ENCODE peak calls at places on chromosome 19, in nine cellular contexts. U is astrocyte of the spinal cord; A is heart left ventricle; C is left ventricle myocardium inferior; D is pancreas; G is CD8-positive, alpha-beta T cell; Z is cardiac fibroblast; O is MM.1S; L is psoas muscle. F is an unnamed sample.

GRCh38 chr19:896434-896833 is 3.1 kb downstream of the RNU6-9 start:
- DNase-seq in C (no peak), D (no peak), G (no peak), U (no peak), A (no peak), O (no peak), Z (no peak), L (no peak), F (no peak)

GRCh38 chr19:53553865-53554791 is 16.2 kb downstream of the ZNF331 start:
- DNase-seq in G (peak), O (no peak), C (peak), Z (peak), U (peak), A (peak), L (peak), D (peak), F (peak)

GRCh38 chr19:33685541-33685940 is 63.8 kb downstream of the CHST8 start:
- DNase-seq in O (no peak), C (no peak), A (no peak), G (no peak), L (no peak), U (no peak), D (no peak), Z (no peak), F (no peak)

GRCh38 chr19:35278578-35279284 is 3.6 kb upstream of the HAMP start:
- DNase-seq in C (no peak), L (no peak), Z (no peak), G (no peak), D (no peak), O (no peak), U (no peak), A (no peak), F (no peak)

GRCh38 chr19:45822716-45823115 is 7.6 kb upstream of the RSPH6A start:
- DNase-seq in D (no peak), U (no peak), L (no peak), G (no peak), C (no peak), A (no peak), Z (no peak), O (no peak), F (no peak)

GRCh38 chr19:58229255-58229639 is 533 bp downstream of the ZNF544 start:
- DNase-seq in A (no peak), D (no peak), L (no peak), G (no peak), O (no peak), C (no peak), U (peak), Z (peak), F (no peak)

GRCh38 chr19:4676955-4677731 is 7.0 kb upstream of the MYDGF start:
- DNase-seq in Z (peak), D (peak), C (no peak), A (no peak), L (peak), O (no peak), U (peak), G (no peak), F (peak)

GRCh38 chr19:9958451-9958850 is 22.1 kb upstream of the OLFM2 start:
- DNase-seq in O (no peak), C (no peak), D (no peak), A (no peak), U (peak), L (no peak), G (no peak), Z (peak), F (no peak)

GRCh38 chr19:54448037-54448773 is 794 bp upstream of the LENG8 start:
- DNase-seq in D (peak), C (peak), L (peak), A (peak), O (peak), Z (peak), U (peak), G (peak), F (no peak)

GRCh38 chr19:3378352-3379146 is 12.2 kb downstream of the NFIC start:
- DNase-seq in G (no peak), U (no peak), C (no peak), O (no peak), L (peak), D (no peak), Z (no peak), A (no peak), F (no peak)

GRCh38 chr19:9498183-9498902 is at the start of gene ZNF560:
- DNase-seq in O (no peak), C (no peak), A (no peak), Z (peak), G (no peak), L (no peak), D (no peak), U (peak), F (no peak)

GRCh38 chr19:50897612-50898011 is 13.6 kb downstream of the KLK4 start:
- DNase-seq in Z (no peak), C (no peak), O (no peak), U (no peak), A (no peak), D (no peak), L (no peak), G (no peak), F (no peak)

GRCh38 chr19:47022541-47023447 is 3.2 kb downstream of the NPAS1 start:
- DNase-seq in O (no peak), D (no peak), L (no peak), C (no peak), Z (no peak), A (no peak), U (no peak), G (no peak), F (no peak)
- H3K4me3 ChIP-seq in O (no peak), D (no peak), L (no peak), C (no peak), Z (no peak), A (no peak), U (no peak), G (no peak), F (no peak)

GRCh38 chr19:56223481-56223880 is 21.4 kb downstream of the ZSCAN5C start:
- DNase-seq in G (no peak), U (no peak), D (no peak), L (no peak), A (no peak), O (no peak), C (no peak), Z (no peak), F (no peak)
- TF ChIP-seq CTCF in G (no peak), U (no peak), D (no peak), L (no peak), A (no peak), O (no peak), C (no peak), Z (no peak), F (no peak)

DNA sequence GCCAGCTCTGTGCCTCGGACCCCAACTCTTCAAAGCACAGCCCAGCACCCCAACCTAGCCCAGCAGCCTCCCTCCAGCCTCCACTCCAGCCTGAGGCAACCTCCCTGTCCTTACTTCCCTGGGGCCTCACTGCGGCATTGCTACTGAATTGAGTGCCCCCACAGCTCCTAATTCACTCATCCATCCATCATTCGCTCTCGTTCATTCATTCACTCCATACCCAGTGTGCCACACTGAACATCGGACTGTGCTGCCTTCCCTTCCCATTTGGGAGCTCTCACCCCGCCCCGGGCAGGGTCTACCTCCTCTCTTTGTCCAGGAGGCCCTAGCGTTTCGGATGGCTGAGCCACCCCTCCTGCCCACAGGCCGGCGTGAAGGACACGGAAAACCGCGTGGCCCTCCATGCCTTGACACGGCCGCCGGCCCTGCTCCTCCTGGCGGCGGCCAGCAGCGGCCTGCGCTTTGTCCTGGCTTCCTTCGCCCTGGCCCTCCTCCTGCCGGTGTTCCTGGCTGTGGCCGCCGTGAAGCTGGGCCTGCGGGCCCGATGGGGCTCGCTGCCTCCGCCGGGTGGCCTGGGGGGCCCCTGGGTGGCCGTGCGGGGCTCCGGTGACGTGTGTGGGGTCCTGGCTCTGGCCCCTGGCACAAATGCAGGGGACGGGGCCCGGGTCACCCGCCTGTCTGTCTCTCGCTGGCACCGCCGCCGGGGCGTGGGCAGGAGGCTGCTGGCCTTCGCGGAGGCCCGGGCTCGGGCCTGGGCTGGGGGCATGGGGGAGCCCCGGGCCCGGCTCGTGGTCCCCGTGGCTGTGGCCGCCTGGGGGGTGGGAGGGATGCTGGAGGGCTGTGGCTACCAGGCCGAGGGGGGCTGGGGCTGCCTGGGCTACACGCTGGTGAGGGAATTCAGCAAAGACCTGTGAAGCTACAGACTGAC is 1.3 kb downstream of the NAT14 start:
- DNase-seq in U (no peak), Z (no peak), G (no peak), D (no peak), L (peak), A (no peak), C (no peak), O (no peak), F (no peak)
- H3K4me3 ChIP-seq in U (peak), Z (peak), G (no peak), D (no peak), L (peak), A (peak), C (peak), O (no peak), F (peak)

GRCh38 chr19:7861619-7862412 is 12.4 kb downstream of the PRR36 start:
- DNase-seq in D (no peak), U (no peak), L (peak), Z (no peak), A (no peak), G (no peak), C (no peak), O (no peak), F (no peak)
- TF ChIP-seq CTCF in D (no peak), U (peak), L (no peak), Z (no peak), A (no peak), G (no peak), C (no peak), O (no peak), F (no peak)

GRCh38 chr19:38003427-38004099 is 96.6 kb downstream of the SIPA1L3 start:
- DNase-seq in D (peak), Z (peak), C (peak), O (peak), G (no peak), U (peak), L (peak), A (peak), F (peak)

GRCh38 chr19:38004505-38005223 is 97.7 kb downstream of the SIPA1L3 start:
- DNase-seq in A (peak), L (peak), D (peak), O (peak), U (peak), C (peak), Z (peak), G (no peak), F (peak)

GRCh38 chr19:38005224-38005614 is 98.2 kb downstream of the SIPA1L3 start:
- DNase-seq in O (no peak), A (peak), U (no peak), L (no peak), D (no peak), G (no peak), C (no peak), Z (no peak), F (no peak)

GRCh38 chr19:38006361-38007045 is 99.5 kb downstream of the SIPA1L3 start:
- DNase-seq in G (no peak), L (no peak), Z (no peak), O (no peak), U (no peak), C (no peak), D (no peak), A (no peak), F (no peak)

GRCh38 chr19:38004100-38004504 is 97.1 kb downstream of the SIPA1L3 start:
- DNase-seq in Z (peak), A (no peak), O (no peak), U (peak), C (no peak), G (no peak), D (no peak), L (no peak), F (no peak)
- H3K4me3 ChIP-seq in Z (peak), A (peak), O (peak), U (peak), C (peak), G (no peak), D (peak), L (peak), F (peak)